ENCODE peak calls at places on chromosomes 12 and 14, in ten cellular contexts. H is lower leg skin, B is choroid plexus epithelial cell, X is GM10248, R is epithelial cell of esophagus, D is Panc1, I is tibial nerve, G is progenitor cell of endocrine pancreas, P is ovary, C is transverse colon. W is an unnamed sample.

GRCh38 chr12:99704036-99704435 is 56.5 kb downstream of the GARIN6 start:
- DNase-seq in R (no peak), G (no peak), X (no peak), B (no peak), I (no peak), C (no peak), P (no peak), D (no peak), H (no peak), W (no peak)

GRCh38 chr14:56289155-56289554 is 170.9 kb downstream of the PELI2 start:
- DNase-seq in X (no peak), I (no peak), P (no peak), G (no peak), R (no peak), H (no peak), C (no peak), B (no peak), D (no peak), W (no peak)

GRCh38 chr14:24900281-24900868 is 149.6 kb downstream of the STXBP6 start:
- DNase-seq in X (no peak), B (no peak), R (no peak), D (no peak), P (no peak), G (no peak), C (no peak), I (no peak), H (no peak), W (no peak)

GRCh38 chr14:89128616-89129015 is 288.4 kb downstream of the FOXN3 start:
- DNase-seq in G (no peak), X (no peak), C (no peak), H (no peak), B (no peak), P (no peak), D (no peak), I (no peak), R (no peak), W (no peak)

GRCh38 chr12:93139028-93139665 is 210.1 kb upstream of the EEA1 start:
- DNase-seq in D (no peak), H (no peak), I (no peak), G (no peak), B (no peak), R (no peak), P (no peak), C (no peak), X (peak; percentile 65), W (no peak)

GRCh38 chr12:262113-262512 is 523 bp downstream of the SLC6A13 start:
- DNase-seq in D (no peak), R (no peak), C (no peak), B (no peak), P (no peak), X (no peak), H (no peak), I (no peak), G (no peak), W (no peak)

GRCh38 chr14:101017209-101017608 is 113.7 kb upstream of the RTL1 start:
- DNase-seq in R (no peak), D (no peak), H (no peak), B (peak; percentile 68), I (no peak), C (no peak), G (no peak), X (no peak), P (no peak), W (no peak)

GRCh38 chr14:37569729-37570128 is 25.3 kb downstream of the FOXA1 start:
- DNase-seq in D (no peak), P (no peak), I (no peak), G (no peak), R (no peak), C (no peak), B (no peak), H (no peak), X (no peak), W (no peak)

GRCh38 chr14:61484826-61485584 is 163.6 kb downstream of the PRKCH start:
- DNase-seq in C (no peak), H (peak; percentile 72), R (no peak), P (no peak), G (no peak), I (no peak), B (no peak), X (no peak), D (no peak), W (no peak)

GRCh38 chr12:43336962-43337555 is 214.9 kb downstream of the ADAMTS20 start:
- DNase-seq in H (no peak), X (peak; percentile 10), C (no peak), G (no peak), R (peak; percentile 40), I (no peak), P (no peak), D (no peak), B (peak; percentile 78), W (no peak)

GRCh38 chr14:105397350-105397931 is 897 bp upstream of the TEX22 start:
- DNase-seq in R (no peak), P (no peak), X (no peak), G (no peak), I (no peak), C (no peak), D (no peak), H (no peak), B (no peak), W (no peak)

GRCh38 chr12:46387697-46388096 is 15.1 kb upstream of the SLC38A2 start:
- DNase-seq in H (no peak), P (no peak), G (no peak), B (no peak), I (no peak), X (no peak), R (no peak), D (no peak), C (peak; percentile 36), W (no peak)

GRCh38 chr14:68395585-68395984 is 397.3 kb downstream of the ZFP36L1 start:
- DNase-seq in X (no peak), P (no peak), I (no peak), R (no peak), D (no peak), G (no peak), H (peak; percentile 86), B (peak; percentile 43), C (no peak), W (no peak)

GRCh38 chr12:68636268-68636667 is 25.6 kb downstream of the RAP1B start:
- DNase-seq in R (peak; percentile 92), G (no peak), H (no peak), X (no peak), C (no peak), P (no peak), D (no peak), B (peak; percentile 69), I (no peak), W (no peak)

GRCh38 chr14:29805415-29806123 is 122.1 kb downstream of the PRKD1 start:
- DNase-seq in G (no peak), R (peak; percentile 51), P (peak; percentile 61), H (no peak), X (no peak), C (peak; percentile 13), D (peak; percentile 30), I (peak; percentile 44), B (peak; percentile 99), W (peak; percentile 37)

GRCh38 chr14:58467575-58467974 is 40.1 kb downstream of the KIAA0586 start:
- DNase-seq in B (no peak), R (no peak), P (no peak), X (no peak), C (no peak), H (no peak), G (no peak), I (no peak), D (no peak), W (no peak)
- TF ChIP-seq CTCF in B (no peak), R (no peak), P (no peak), X (no peak), C (no peak), H (no peak), G (no peak), I (no peak), D (peak; percentile 20), W (no peak)

GRCh38 chr12:71397433-71397954 is 42.1 kb upstream of the LGR5 start:
- DNase-seq in X (no peak), R (no peak), B (peak; percentile 24), I (no peak), H (no peak), C (no peak), D (no peak), G (no peak), P (no peak), W (no peak)
- TF ChIP-seq CTCF in X (no peak), R (no peak), B (no peak), I (no peak), H (no peak), C (no peak), D (peak; percentile 12), G (no peak), P (no peak), W (no peak)

DNA sequence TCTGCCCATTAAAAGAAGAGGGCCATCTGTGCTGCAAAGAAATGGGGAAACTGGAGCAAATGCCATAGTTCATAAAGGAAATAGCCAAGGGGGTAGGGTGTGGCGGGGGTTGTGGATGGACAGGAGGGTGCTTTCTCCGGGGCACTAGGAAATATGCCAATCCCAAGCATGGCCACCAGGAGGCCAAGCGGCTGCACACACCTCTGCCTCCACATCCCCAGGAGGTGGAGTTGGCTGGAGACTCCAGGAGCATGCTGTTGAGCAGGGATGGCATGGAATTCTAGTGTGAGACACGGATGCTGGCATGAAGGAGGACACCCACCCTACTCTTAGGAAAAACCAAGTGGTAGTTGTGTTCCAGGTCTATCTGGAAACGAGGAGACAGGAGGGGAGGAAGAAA is 25.2 kb downstream of the NID2 start:
- DNase-seq in P (no peak), D (no peak), C (peak; percentile 49), X (peak; percentile 29), R (peak; percentile 49), I (no peak), H (no peak), B (peak; percentile 57), G (peak; percentile 25), W (no peak)
- TF ChIP-seq CTCF in P (no peak), D (peak; percentile 65), C (peak; percentile 54), X (peak; percentile 44), R (peak; percentile 59), I (peak; percentile 44), H (no peak), B (peak; percentile 80), G (peak; percentile 68), W (no peak)

GRCh38 chr12:25557830-25558436 is 4.8 kb upstream of the LMNTD1 start:
- DNase-seq in C (no peak), H (no peak), B (peak; percentile 71), G (no peak), X (peak; percentile 10), P (no peak), D (no peak), I (no peak), R (peak; percentile 70), W (no peak)
- TF ChIP-seq CTCF in C (peak; percentile 29), H (no peak), B (peak; percentile 51), G (peak; percentile 70), X (peak; percentile 15), P (no peak), D (peak; percentile 81), I (peak; percentile 40), R (peak; percentile 47), W (no peak)